ENCODE peak calls at places on chromosome 21, in nine cellular contexts. Z is left ventricle myocardium inferior; N is AG10803; V is GM23338; A is CD8-positive, alpha-beta T cell; B is fibroblast of the aortic adventitia; Q is WERI-Rb-1; G is AG09309; Y is Panc1. U is an unnamed sample.

GRCh38 chr21:45874716-45875415 is 106.7 kb upstream of the COL6A1 start:
- DNase-seq in Z (no peak), N (peak; percentile 94), V (no peak), A (no peak), B (peak; percentile 94), Q (no peak), G (peak; percentile 88), Y (no peak), U (peak; percentile 97)

GRCh38 chr21:42245348-42246185 is 26.6 kb downstream of the ABCG1 start:
- DNase-seq in Z (no peak), N (no peak), V (peak; percentile 52), A (no peak), B (no peak), Q (peak; percentile 92), G (no peak), Y (no peak), U (no peak)

GRCh38 chr21:45415943-45416611 is 11.1 kb downstream of the COL18A1 start:
- DNase-seq in Z (peak; percentile 13), N (no peak), V (no peak), A (no peak), B (no peak), Q (no peak), G (no peak), Y (no peak), U (no peak)

GRCh38 chr21:41761211-41762181 is 5.4 kb downstream of the RIPK4 start:
- DNase-seq in Z (peak; percentile 54), N (no peak), V (peak; percentile 66), A (no peak), B (peak; percentile 10), Q (no peak), G (no peak), Y (no peak), U (no peak)

GRCh38 chr21:44051462-44051941 is 39.4 kb downstream of the TRAPPC10 start:
- DNase-seq in Z (peak; percentile 52), N (peak; percentile 47), V (no peak), A (no peak), B (peak; percentile 57), Q (no peak), G (no peak), Y (no peak), U (peak; percentile 47)

GRCh38 chr21:14533555-14534400 is 12.3 kb downstream of the SAMSN1 start:
- DNase-seq in Z (no peak), N (peak; percentile 1), V (no peak), A (no peak), B (peak; percentile 88), Q (no peak), G (no peak), Y (peak; percentile 50), U (peak; percentile 79)

GRCh38 chr21:46317710-46318463 is 5.8 kb downstream of the C21orf58 start:
- DNase-seq in Z (peak; percentile 66), N (no peak), V (peak; percentile 54), A (no peak), B (no peak), Q (no peak), G (no peak), Y (no peak), U (no peak)

GRCh38 chr21:41638201-41638790 is 128.6 kb downstream of the RIPK4 start:
- DNase-seq in Z (no peak), N (peak; percentile 25), V (no peak), A (no peak), B (no peak), Q (no peak), G (no peak), Y (no peak), U (no peak)

GRCh38 chr21:34910396-34910795 is 138.7 kb downstream of the RUNX1 start:
- DNase-seq in Z (no peak), N (no peak), V (no peak), A (no peak), B (no peak), Q (no peak), G (no peak), Y (no peak), U (no peak)

GRCh38 chr21:44006017-44006624 is 6.0 kb upstream of the TRAPPC10 start:
- DNase-seq in Z (no peak), N (peak; percentile 93), V (no peak), A (no peak), B (peak; percentile 95), Q (no peak), G (peak; percentile 83), Y (peak; percentile 10), U (peak; percentile 93)

GRCh38 chr21:25801217-25802015 is 66.6 kb downstream of the GABPA start:
- DNase-seq in Z (peak; percentile 76), N (peak; percentile 79), V (peak; percentile 94), A (peak; percentile 63), B (peak; percentile 84), Q (peak; percentile 96), G (peak; percentile 42), Y (peak; percentile 65), U (peak; percentile 85)

GRCh38 chr21:37914211-37914900 is 1.9 kb downstream of the KCNJ6 start:
- DNase-seq in Z (no peak), N (peak; percentile 5), V (peak; percentile 85), A (no peak), B (no peak), Q (no peak), G (no peak), Y (no peak), U (no peak)

GRCh38 chr21:28547795-28548194 is 444.9 kb downstream of the LTN1 start:
- DNase-seq in Z (no peak), N (peak; percentile 55), V (no peak), A (no peak), B (peak; percentile 50), Q (no peak), G (no peak), Y (no peak), U (no peak)

GRCh38 chr21:45997205-45997494 is 15.6 kb downstream of the COL6A1 start:
- DNase-seq in Z (no peak), N (no peak), V (no peak), A (no peak), B (no peak), Q (no peak), G (no peak), Y (no peak), U (no peak)

GRCh38 chr21:45977396-45977795 is 4.2 kb upstream of the COL6A1 start:
- DNase-seq in Z (peak; percentile 50), N (no peak), V (peak; percentile 71), A (no peak), B (no peak), Q (peak; percentile 27), G (no peak), Y (no peak), U (no peak)

GRCh38 chr21:15139881-15140280 is 75.1 kb upstream of the NRIP1 start:
- DNase-seq in Z (no peak), N (no peak), V (no peak), A (no peak), B (no peak), Q (no peak), G (no peak), Y (no peak), U (no peak)

GRCh38 chr21:32994305-32994704 is 31.4 kb upstream of the OLIG2 start:
- DNase-seq in Z (no peak), N (peak; percentile 26), V (peak; percentile 57), A (no peak), B (peak; percentile 46), Q (peak; percentile 35), G (no peak), Y (no peak), U (peak; percentile 35)
- TF ChIP-seq CTCF in Z (peak; percentile 54), N (peak; percentile 64), V (peak; percentile 64), A (no peak), B (peak; percentile 67), Q (peak; percentile 61), G (peak; percentile 57), Y (peak; percentile 63), U (peak; percentile 54)

DNA sequence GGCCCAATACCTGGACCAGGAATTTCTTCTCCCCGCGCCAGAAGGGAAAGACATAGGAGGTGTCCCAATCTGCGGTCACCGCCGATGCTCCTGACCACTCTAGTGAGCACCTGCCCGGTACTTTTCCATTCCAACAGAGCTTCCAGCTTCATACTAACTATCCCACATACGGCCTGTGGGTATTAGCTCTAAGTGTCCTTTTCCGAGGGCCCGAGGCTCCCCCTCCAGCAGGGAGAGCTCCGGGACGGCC is 2.6 kb upstream of the SIM2 start:
- DNase-seq in Z (no peak), N (no peak), V (peak; percentile 55), A (no peak), B (no peak), Q (no peak), G (no peak), Y (no peak), U (no peak)
- H3K4me3 ChIP-seq in Z (no peak overlapping the region), N (no peak overlapping the region), V (peak overlapping the region; percentile 59), A (no peak overlapping the region), B (no peak overlapping the region), Q (no peak overlapping the region), G (no peak overlapping the region), Y (no peak overlapping the region), U (no peak overlapping the region)

DNA sequence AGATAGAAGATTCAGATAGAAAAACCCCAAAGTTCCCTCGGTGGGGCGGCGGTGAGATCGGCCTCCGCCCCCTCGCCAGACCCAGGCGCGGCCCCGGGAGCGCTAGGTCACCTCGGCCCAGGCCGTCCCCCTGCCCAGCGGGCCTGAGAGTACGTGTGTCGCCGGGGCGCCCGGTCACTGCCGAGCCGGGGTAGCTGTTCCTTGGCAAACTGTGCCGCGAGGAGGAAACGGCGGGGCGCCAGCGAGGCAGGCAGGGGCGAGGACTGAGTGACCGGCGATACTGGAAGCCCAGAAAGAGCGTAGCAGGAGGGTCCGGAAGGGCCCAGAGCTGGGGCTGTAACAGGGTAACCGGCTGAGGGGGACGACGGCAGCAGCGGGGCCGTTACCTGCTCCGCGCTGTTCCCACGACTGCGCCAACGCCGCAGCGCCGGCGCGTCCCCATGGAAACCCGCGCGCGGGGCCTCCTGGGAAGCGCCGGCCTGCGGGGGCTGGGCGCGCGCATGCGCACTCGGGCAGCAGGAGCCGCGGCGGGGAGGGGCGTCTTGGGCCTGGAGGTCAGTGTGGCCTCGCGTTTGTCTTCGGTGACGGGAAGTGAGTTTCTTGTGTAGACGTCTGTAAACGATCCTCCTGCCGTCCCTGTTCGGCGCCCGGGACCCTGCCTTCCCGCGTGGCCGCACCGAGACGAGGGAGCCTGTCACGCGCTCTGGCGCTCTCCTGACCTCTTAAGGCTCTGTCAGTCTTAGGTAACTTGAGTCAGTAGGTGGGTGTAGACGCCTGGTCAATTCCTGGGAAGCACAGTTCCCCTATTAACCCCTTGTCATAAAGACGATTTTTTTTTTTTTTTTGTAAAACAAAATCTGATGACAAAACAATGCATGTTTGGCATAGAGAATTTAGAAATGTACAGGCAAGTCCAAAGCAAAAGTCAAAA is at the start of gene LCA5L:
- DNase-seq in Z (peak; percentile 94), N (peak; percentile 88), V (peak; percentile 94), A (peak; percentile 86), B (peak; percentile 88), Q (peak; percentile 96), G (no peak), Y (peak; percentile 32), U (peak; percentile 84)
- TF ChIP-seq CTCF in Z (no peak), N (no peak), V (peak; percentile 7), A (no peak), B (peak; percentile 29), Q (peak; percentile 32), G (peak; percentile 29), Y (peak; percentile 21), U (no peak)

DNA sequence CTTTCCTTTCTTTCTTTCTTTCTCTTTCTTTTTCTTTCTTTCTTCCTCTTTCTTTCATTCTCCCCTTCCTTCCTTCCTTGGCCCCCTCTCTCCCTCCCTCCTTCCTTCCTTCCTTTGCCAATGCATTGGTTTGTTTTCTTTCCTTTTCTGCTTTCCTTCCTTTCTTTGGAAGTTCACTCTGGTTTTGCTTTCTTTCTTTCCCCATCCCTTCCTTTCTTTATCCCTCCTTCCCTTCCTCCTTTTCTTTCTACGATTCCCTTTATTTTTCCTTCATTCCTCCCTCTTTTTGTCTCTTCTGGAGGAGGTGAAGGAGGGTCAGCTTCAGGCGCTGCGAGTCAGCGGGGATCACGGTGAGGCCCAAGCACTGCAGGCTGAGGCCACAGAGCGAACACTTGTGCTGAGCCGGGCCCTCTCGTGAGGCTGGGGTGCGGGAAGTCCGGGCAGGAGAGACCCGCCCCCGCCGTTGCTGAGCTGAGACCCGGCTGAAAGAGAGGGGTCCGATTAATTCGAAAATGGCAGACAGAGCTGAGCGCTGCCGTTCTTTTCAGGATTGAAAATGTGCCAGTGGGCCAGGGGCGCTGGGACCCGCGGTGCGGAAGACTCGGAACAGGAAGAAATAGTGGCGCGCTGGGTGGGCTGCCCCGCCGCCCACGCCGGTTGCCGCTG is 1.5 kb downstream of the SIM2 start:
- DNase-seq in Z (no peak), N (no peak), V (peak; percentile 32), A (no peak), B (no peak), Q (no peak), G (no peak), Y (no peak), U (no peak)
- H3K4me3 ChIP-seq in Z (peak overlapping the region; percentile 69), N (peak overlapping the region; percentile 63), V (peak overlapping the region; percentile 59), A (peak overlapping the region; percentile 15), B (peak overlapping the region; percentile 9), Q (no peak overlapping the region), G (no peak overlapping the region), Y (peak overlapping the region; percentile 57), U (no peak overlapping the region)